ENCODE peak calls at places on chromosomes 3 and 15, in five cellular contexts. U is A549, L is transverse colon, W is tibial nerve, Z is SK-N-SH. X is an unnamed sample.

GRCh38 chr3:129974451-129975331 is at the start of gene TRH:
- DNase-seq in Z (peak), W (no peak), U (no peak), L (no peak), X (no peak)

GRCh38 chr15:75327005-75327404 is 8.9 kb upstream of the COMMD4 start:
- DNase-seq in Z (no peak), L (no peak), U (no peak), W (no peak), X (no peak)

GRCh38 chr15:68507447-68507846 is 71.3 kb upstream of the CORO2B start:
- DNase-seq in Z (no peak), W (peak), L (no peak), U (no peak), X (no peak)

GRCh38 chr3:60948488-60948887 is 302.8 kb downstream of the FHIT start:
- DNase-seq in W (no peak), L (no peak), Z (no peak), U (no peak), X (no peak)

GRCh38 chr15:48380183-48380582 is 49.0 kb downstream of the DUT start:
- DNase-seq in W (no peak), L (no peak), Z (no peak), U (no peak), X (no peak)

GRCh38 chr3:135887220-135887619 is 78.3 kb upstream of the PPP2R3A start:
- DNase-seq in U (no peak), Z (no peak), W (no peak), L (no peak), X (no peak)

GRCh38 chr3:41248525-41248924 is 49.2 kb downstream of the CTNNB1 start:
- DNase-seq in U (no peak), L (no peak), W (no peak), Z (no peak), X (no peak)

GRCh38 chr15:40498891-40499290 is 28.1 kb downstream of the CHST14 start:
- DNase-seq in Z (no peak), L (no peak), U (no peak), W (no peak), X (no peak)

GRCh38 chr3:38490288-38490860 is 5.8 kb upstream of the EXOG start:
- DNase-seq in L (no peak), Z (no peak), U (no peak), W (no peak), X (no peak)

GRCh38 chr3:184015381-184016019 is 2.2 kb downstream of the ABCC5 start:
- DNase-seq in W (no peak), Z (peak), U (no peak), L (peak), X (peak)

GRCh38 chr15:33985287-33985686 is 17.0 kb downstream of the CHRM5 start:
- DNase-seq in U (no peak), L (no peak), Z (no peak), W (no peak), X (no peak)

GRCh38 chr15:50261979-50262378 is 3.5 kb downstream of the HDC start:
- DNase-seq in U (no peak), Z (no peak), W (no peak), L (no peak), X (no peak)

GRCh38 chr3:197367081-197367780 is 68.8 kb upstream of the DLG1 start:
- DNase-seq in U (peak), W (no peak), L (no peak), Z (peak), X (peak)

GRCh38 chr15:40859206-40859851 is 14.7 kb downstream of the RHOV start:
- DNase-seq in Z (peak), L (peak), W (peak), U (peak), X (peak)

GRCh38 chr3:83193526-83193925 is 1432.1 kb upstream of the GBE1 start:
- DNase-seq in Z (no peak), U (no peak), W (no peak), L (no peak), X (no peak)

GRCh38 chr3:64971584-64971983 is 283.8 kb upstream of the ADAMTS9 start:
- DNase-seq in U (no peak), W (no peak), L (no peak), Z (peak), X (no peak)

GRCh38 chr3:172698650-172699049 is 12.2 kb downstream of the NCEH1 start:
- DNase-seq in Z (no peak), W (peak), U (no peak), L (no peak), X (no peak)

GRCh38 chr3:139129892-139130291 is 85.2 kb upstream of the PRR23C start:
- DNase-seq in Z (no peak), W (no peak), L (no peak), U (no peak), X (no peak)

GRCh38 chr3:113227146-113227545 is 15.8 kb downstream of the BOC start:
- DNase-seq in Z (no peak), L (no peak), W (no peak), U (no peak), X (no peak)

GRCh38 chr15:70474682-70475438 is 288.5 kb downstream of the UACA start:
- DNase-seq in Z (no peak), U (peak), W (peak), L (no peak), X (peak)

GRCh38 chr3:56087460-56087859 is 380.8 kb downstream of the ERC2 start:
- DNase-seq in L (no peak), Z (no peak), U (no peak), W (no peak), X (no peak)

GRCh38 chr3:188792788-188793187 is 379.0 kb upstream of the TPRG1 start:
- DNase-seq in L (no peak), U (no peak), Z (peak), W (no peak), X (no peak)

GRCh38 chr15:74867562-74868458 is 5.4 kb downstream of the SCAMP2 start:
- DNase-seq in W (peak), L (peak), U (no peak), Z (no peak), X (peak)

GRCh38 chr3:46865034-46865507 is 1.8 kb upstream of the MYL3 start:
- DNase-seq in U (no peak), W (peak), L (no peak), Z (peak), X (no peak)

GRCh38 chr3:155617346-155617745 is 127.5 kb downstream of the PLCH1 start:
- DNase-seq in L (no peak), Z (no peak), W (no peak), U (no peak), X (no peak)

GRCh38 chr3:61537366-61537765 is 24.0 kb upstream of the PTPRG start:
- DNase-seq in L (no peak), W (no peak), U (no peak), Z (no peak), X (no peak)

GRCh38 chr3:38016847-38017444 is 12.5 kb downstream of the PLCD1 start:
- DNase-seq in W (no peak), L (no peak), U (no peak), Z (no peak), X (no peak)

GRCh38 chr15:39629376-39629775 is 48.5 kb downstream of the THBS1 start:
- DNase-seq in W (no peak), L (peak), U (no peak), Z (no peak), X (no peak)

GRCh38 chr3:77096966-77097890 is 57.3 kb downstream of the ROBO2 start:
- DNase-seq in L (no peak), Z (no peak), U (no peak), W (no peak), X (no peak)

GRCh38 chr15:80695099-80695910 is at the start of gene ABHD17C:
- DNase-seq in U (peak), W (peak), Z (peak), L (peak), X (peak)

GRCh38 chr3:19959505-19959904 is 12.6 kb downstream of the RAB5A start:
- DNase-seq in W (no peak), Z (no peak), L (no peak), U (no peak), X (no peak)

GRCh38 chr3:111073186-111073585 is 1.6 kb downstream of the NECTIN3 start:
- DNase-seq in W (no peak), L (no peak), U (no peak), Z (no peak), X (no peak)

GRCh38 chr3:71218508-71218907 is 365.0 kb downstream of the FOXP1 start:
- DNase-seq in U (no peak), L (no peak), W (no peak), Z (no peak), X (no peak)

GRCh38 chr3:97958796-97959195 is 13.4 kb downstream of the RIOX2 start:
- DNase-seq in L (no peak), W (no peak), Z (no peak), U (no peak), X (no peak)

GRCh38 chr3:14156843-14157561 is 21.4 kb downstream of the XPC start:
- DNase-seq in W (no peak), U (no peak), L (no peak), Z (no peak), X (no peak)

GRCh38 chr15:31397851-31398661 is 71.4 kb downstream of the KLF13 start:
- DNase-seq in W (no peak), U (no peak), Z (peak), L (no peak), X (no peak)

GRCh38 chr15:39404767-39405173 is 176.1 kb upstream of the THBS1 start:
- DNase-seq in U (no peak), Z (no peak), L (no peak), W (no peak), X (no peak)

GRCh38 chr3:127792664-127793292 is 29.5 kb downstream of the MGLL start:
- DNase-seq in L (peak), W (peak), Z (no peak), U (no peak), X (peak)

GRCh38 chr15:73125219-73125618 is 73.0 kb downstream of the NEO1 start:
- DNase-seq in U (no peak), Z (no peak), W (no peak), L (no peak), X (no peak)

GRCh38 chr3:4888913-4889846 is 90.1 kb upstream of the BHLHE40 start:
- DNase-seq in W (no peak), Z (peak), L (no peak), U (no peak), X (no peak)

GRCh38 chr3:146335386-146335785 is 84.5 kb upstream of the PLSCR4 start:
- DNase-seq in U (no peak), L (no peak), Z (no peak), W (no peak), X (no peak)
- TF ChIP-seq EP300 in U (no peak), L (no peak), Z (no peak), W (no peak), X (no peak)

DNA sequence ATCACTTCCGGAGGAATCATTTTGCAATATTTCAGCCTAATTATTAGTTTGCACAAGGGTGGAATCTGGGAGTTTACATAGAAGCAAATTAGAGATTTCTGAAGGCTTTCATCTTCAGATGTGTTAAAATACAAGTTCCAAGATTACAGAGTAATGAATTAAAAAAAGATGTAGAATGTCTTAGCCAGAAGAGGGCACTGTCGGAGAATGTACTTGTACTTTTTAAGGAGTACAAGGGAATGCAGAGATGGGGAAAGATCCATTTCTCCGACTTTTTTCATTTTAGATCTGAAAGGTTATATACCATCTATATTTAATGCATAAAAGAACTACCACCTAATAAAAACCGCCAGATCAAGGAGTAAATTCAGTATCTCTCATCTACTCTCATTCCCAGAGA is 43.1 kb upstream of the WDR5B start:
- DNase-seq in U (no peak), W (no peak), Z (no peak), L (no peak), X (no peak)
- TF ChIP-seq CTCF in U (peak), W (peak), Z (peak), L (peak), X (no peak)

GRCh38 chr3:134351421-134351820 is 22.8 kb downstream of the AMOTL2 start:
- DNase-seq in U (no peak), W (no peak), Z (no peak), L (no peak), X (no peak)

GRCh38 chr3:134352031-134352671 is 22.1 kb downstream of the AMOTL2 start:
- DNase-seq in W (no peak), U (no peak), Z (no peak), L (no peak), X (no peak)

GRCh38 chr3:134350266-134350665 is 24.0 kb downstream of the AMOTL2 start:
- DNase-seq in U (no peak), Z (no peak), W (no peak), L (no peak), X (no peak)

GRCh38 chr3:134348524-134348923 is 25.7 kb downstream of the AMOTL2 start:
- DNase-seq in U (no peak), W (no peak), Z (no peak), L (no peak), X (peak)

GRCh38 chr3:134350861-134351311 is 23.4 kb downstream of the AMOTL2 start:
- DNase-seq in U (no peak), Z (no peak), L (no peak), W (no peak), X (peak)
- TF ChIP-seq EP300 in U (no peak), Z (no peak), L (no peak), W (no peak), X (no peak)

GRCh38 chr15:96622714-96623113 is 292.2 kb downstream of the NR2F2 start:
- DNase-seq in W (no peak), Z (no peak), L (no peak), U (no peak), X (no peak)
- TF ChIP-seq CTCF in W (no peak), Z (no peak), L (no peak), U (no peak), X (no peak)

DNA sequence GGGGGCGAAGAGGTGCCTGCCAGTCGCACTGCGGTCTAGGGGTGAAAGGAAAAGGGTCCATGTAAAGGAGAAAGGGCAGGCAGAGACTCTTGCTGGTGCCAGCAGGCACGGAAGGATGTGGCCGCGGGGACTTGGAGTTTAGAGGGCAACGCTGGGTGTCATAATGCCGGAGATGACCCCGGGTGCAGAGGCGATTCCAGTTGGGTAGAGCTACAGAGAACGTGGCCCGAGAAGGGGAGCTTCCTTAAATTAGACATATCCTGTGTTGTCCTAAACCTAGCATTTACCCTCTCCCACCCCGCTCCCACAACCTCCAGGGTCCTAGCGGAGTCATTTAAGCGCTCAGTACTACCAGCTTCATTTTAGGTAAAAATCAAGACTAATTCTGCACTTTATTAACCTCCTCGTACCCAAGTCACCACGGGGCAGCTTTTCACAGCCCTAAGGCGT is 245.7 kb upstream of the TOPAZ1 start:
- DNase-seq in Z (no peak), L (no peak), W (no peak), U (no peak), X (no peak)
- TF ChIP-seq EP300 in Z (no peak), L (no peak), W (no peak), U (no peak), X (no peak)